ENCODE peak calls at places on chromosomes 16 and 17, in four cellular contexts. One of them, this sample, is unnamed.

GRCh38 chr17:40326014-40326831 is 17.2 kb downstream of the RARA start:
- ATAC-seq in left cardiac atrium: no peak
- ATAC-seq in activated naive CD4-positive, alpha-beta T cell treated with anti-CD3 and anti-CD28 coated beads, Interleukin-2, amount 50 U/mL, for 72 hours: no peak
- ATAC-seq in upper lobe of right lung: peak
- ATAC-seq in this sample: peak

GRCh38 chr16:86383488-86384262 is 126.7 kb upstream of the FOXF1 start:
- ATAC-seq in left cardiac atrium: peak
- ATAC-seq in activated naive CD4-positive, alpha-beta T cell treated with anti-CD3 and anti-CD28 coated beads, Interleukin-2, amount 50 U/mL, for 72 hours: no peak
- ATAC-seq in upper lobe of right lung: peak
- ATAC-seq in this sample: no peak

GRCh38 chr17:6554871-6555330 is 1.5 kb downstream of the PITPNM3 start:
- ATAC-seq in left cardiac atrium: no peak
- ATAC-seq in activated naive CD4-positive, alpha-beta T cell treated with anti-CD3 and anti-CD28 coated beads, Interleukin-2, amount 50 U/mL, for 72 hours: peak
- ATAC-seq in upper lobe of right lung: peak
- ATAC-seq in this sample: no peak

GRCh38 chr17:79114455-79115301 is 40.1 kb downstream of the ENGASE start:
- ATAC-seq in left cardiac atrium: peak
- ATAC-seq in activated naive CD4-positive, alpha-beta T cell treated with anti-CD3 and anti-CD28 coated beads, Interleukin-2, amount 50 U/mL, for 72 hours: no peak
- ATAC-seq in upper lobe of right lung: peak
- ATAC-seq in this sample: no peak

GRCh38 chr16:11232852-11233726 is 22.9 kb downstream of the SOCS1 start:
- ATAC-seq in left cardiac atrium: peak
- ATAC-seq in activated naive CD4-positive, alpha-beta T cell treated with anti-CD3 and anti-CD28 coated beads, Interleukin-2, amount 50 U/mL, for 72 hours: peak
- ATAC-seq in upper lobe of right lung: peak
- ATAC-seq in this sample: peak

GRCh38 chr17:75447951-75448856 is 8.2 kb upstream of the TMEM94 start:
- ATAC-seq in left cardiac atrium: no peak
- ATAC-seq in activated naive CD4-positive, alpha-beta T cell treated with anti-CD3 and anti-CD28 coated beads, Interleukin-2, amount 50 U/mL, for 72 hours: no peak
- ATAC-seq in upper lobe of right lung: no peak
- ATAC-seq in this sample: no peak

GRCh38 chr16:48105976-48106375 is 49.8 kb downstream of the ABCC12 start:
- ATAC-seq in left cardiac atrium: no peak
- ATAC-seq in activated naive CD4-positive, alpha-beta T cell treated with anti-CD3 and anti-CD28 coated beads, Interleukin-2, amount 50 U/mL, for 72 hours: no peak
- ATAC-seq in upper lobe of right lung: no peak
- ATAC-seq in this sample: no peak

GRCh38 chr17:42484304-42484703 is 25.6 kb downstream of the ATP6V0A1 start:
- ATAC-seq in left cardiac atrium: peak
- ATAC-seq in activated naive CD4-positive, alpha-beta T cell treated with anti-CD3 and anti-CD28 coated beads, Interleukin-2, amount 50 U/mL, for 72 hours: peak
- ATAC-seq in upper lobe of right lung: peak
- ATAC-seq in this sample: peak

GRCh38 chr16:6483634-6484033 is 849.0 kb upstream of the RBFOX1 start:
- ATAC-seq in left cardiac atrium: no peak
- ATAC-seq in activated naive CD4-positive, alpha-beta T cell treated with anti-CD3 and anti-CD28 coated beads, Interleukin-2, amount 50 U/mL, for 72 hours: no peak
- ATAC-seq in upper lobe of right lung: peak
- ATAC-seq in this sample: no peak

GRCh38 chr16:82713778-82714177 is 87.0 kb downstream of the CDH13 start:
- ATAC-seq in left cardiac atrium: no peak
- ATAC-seq in activated naive CD4-positive, alpha-beta T cell treated with anti-CD3 and anti-CD28 coated beads, Interleukin-2, amount 50 U/mL, for 72 hours: no peak
- ATAC-seq in upper lobe of right lung: peak
- ATAC-seq in this sample: no peak

GRCh38 chr17:10798910-10799309 is 5.0 kb downstream of the TMEM238L start:
- ATAC-seq in left cardiac atrium: no peak
- ATAC-seq in activated naive CD4-positive, alpha-beta T cell treated with anti-CD3 and anti-CD28 coated beads, Interleukin-2, amount 50 U/mL, for 72 hours: no peak
- ATAC-seq in upper lobe of right lung: no peak
- ATAC-seq in this sample: no peak

GRCh38 chr16:47917118-47917517 is 238.7 kb downstream of the ABCC12 start:
- ATAC-seq in left cardiac atrium: no peak
- ATAC-seq in activated naive CD4-positive, alpha-beta T cell treated with anti-CD3 and anti-CD28 coated beads, Interleukin-2, amount 50 U/mL, for 72 hours: no peak
- ATAC-seq in upper lobe of right lung: no peak
- ATAC-seq in this sample: no peak

GRCh38 chr16:25367773-25368172 is 110.1 kb upstream of the ZKSCAN2 start:
- ATAC-seq in left cardiac atrium: no peak
- ATAC-seq in activated naive CD4-positive, alpha-beta T cell treated with anti-CD3 and anti-CD28 coated beads, Interleukin-2, amount 50 U/mL, for 72 hours: no peak
- ATAC-seq in upper lobe of right lung: no peak
- ATAC-seq in this sample: no peak

GRCh38 chr17:80819422-80820164 is 172.0 kb upstream of the CHMP6 start:
- ATAC-seq in left cardiac atrium: no peak
- ATAC-seq in activated naive CD4-positive, alpha-beta T cell treated with anti-CD3 and anti-CD28 coated beads, Interleukin-2, amount 50 U/mL, for 72 hours: peak
- ATAC-seq in upper lobe of right lung: peak
- ATAC-seq in this sample: peak

GRCh38 chr16:8966781-8967436 is 3.2 kb upstream of the USP7 start:
- ATAC-seq in left cardiac atrium: no peak
- ATAC-seq in activated naive CD4-positive, alpha-beta T cell treated with anti-CD3 and anti-CD28 coated beads, Interleukin-2, amount 50 U/mL, for 72 hours: no peak
- ATAC-seq in upper lobe of right lung: peak
- ATAC-seq in this sample: no peak

GRCh38 chr17:2948721-2949468 is 114.5 kb downstream of the OR1D5 start:
- ATAC-seq in left cardiac atrium: no peak
- ATAC-seq in activated naive CD4-positive, alpha-beta T cell treated with anti-CD3 and anti-CD28 coated beads, Interleukin-2, amount 50 U/mL, for 72 hours: no peak
- ATAC-seq in upper lobe of right lung: no peak
- ATAC-seq in this sample: no peak

GRCh38 chr16:74608381-74608780 is 1.5 kb upstream of the GLG1 start:
- ATAC-seq in left cardiac atrium: no peak
- ATAC-seq in activated naive CD4-positive, alpha-beta T cell treated with anti-CD3 and anti-CD28 coated beads, Interleukin-2, amount 50 U/mL, for 72 hours: no peak
- ATAC-seq in upper lobe of right lung: no peak
- ATAC-seq in this sample: no peak

GRCh38 chr16:17431904-17432625 is 38.7 kb downstream of the XYLT1 start:
- ATAC-seq in left cardiac atrium: no peak
- ATAC-seq in activated naive CD4-positive, alpha-beta T cell treated with anti-CD3 and anti-CD28 coated beads, Interleukin-2, amount 50 U/mL, for 72 hours: no peak
- ATAC-seq in upper lobe of right lung: no peak
- ATAC-seq in this sample: no peak

GRCh38 chr17:57902800-57903759 is 52.1 kb downstream of the CUEDC1 start:
- ATAC-seq in left cardiac atrium: peak
- ATAC-seq in activated naive CD4-positive, alpha-beta T cell treated with anti-CD3 and anti-CD28 coated beads, Interleukin-2, amount 50 U/mL, for 72 hours: peak
- ATAC-seq in upper lobe of right lung: peak
- ATAC-seq in this sample: no peak

GRCh38 chr17:39225308-39225973 is at the start of gene STAC2:
- ATAC-seq in left cardiac atrium: peak
- ATAC-seq in activated naive CD4-positive, alpha-beta T cell treated with anti-CD3 and anti-CD28 coated beads, Interleukin-2, amount 50 U/mL, for 72 hours: peak
- ATAC-seq in upper lobe of right lung: no peak
- ATAC-seq in this sample: peak

GRCh38 chr17:32298298-32298697 is 32.7 kb downstream of the RHBDL3 start:
- ATAC-seq in left cardiac atrium: peak
- ATAC-seq in activated naive CD4-positive, alpha-beta T cell treated with anti-CD3 and anti-CD28 coated beads, Interleukin-2, amount 50 U/mL, for 72 hours: no peak
- ATAC-seq in upper lobe of right lung: peak
- ATAC-seq in this sample: no peak

GRCh38 chr16:57091200-57091989 is 988 bp upstream of the CPNE2 start:
- ATAC-seq in left cardiac atrium: peak
- ATAC-seq in activated naive CD4-positive, alpha-beta T cell treated with anti-CD3 and anti-CD28 coated beads, Interleukin-2, amount 50 U/mL, for 72 hours: no peak
- ATAC-seq in upper lobe of right lung: peak
- ATAC-seq in this sample: no peak

GRCh38 chr16:66408181-66409048 is 18.7 kb upstream of the BEAN1 start:
- ATAC-seq in left cardiac atrium: peak
- ATAC-seq in activated naive CD4-positive, alpha-beta T cell treated with anti-CD3 and anti-CD28 coated beads, Interleukin-2, amount 50 U/mL, for 72 hours: peak
- ATAC-seq in upper lobe of right lung: peak
- ATAC-seq in this sample: peak

GRCh38 chr17:3002538-3003301 is 60.7 kb downstream of the OR1D5 start:
- ATAC-seq in left cardiac atrium: no peak
- ATAC-seq in activated naive CD4-positive, alpha-beta T cell treated with anti-CD3 and anti-CD28 coated beads, Interleukin-2, amount 50 U/mL, for 72 hours: no peak
- ATAC-seq in upper lobe of right lung: peak
- ATAC-seq in this sample: peak

GRCh38 chr17:7042507-7043194 is 1.2 kb downstream of the SLC16A11 start:
- ATAC-seq in left cardiac atrium: peak
- ATAC-seq in activated naive CD4-positive, alpha-beta T cell treated with anti-CD3 and anti-CD28 coated beads, Interleukin-2, amount 50 U/mL, for 72 hours: peak
- ATAC-seq in upper lobe of right lung: no peak
- ATAC-seq in this sample: no peak

GRCh38 chr16:85551319-85551978 is 61.7 kb upstream of the GSE1 start:
- ATAC-seq in left cardiac atrium: no peak
- ATAC-seq in activated naive CD4-positive, alpha-beta T cell treated with anti-CD3 and anti-CD28 coated beads, Interleukin-2, amount 50 U/mL, for 72 hours: no peak
- ATAC-seq in upper lobe of right lung: no peak
- ATAC-seq in this sample: no peak

GRCh38 chr16:67697407-67697806 is 21.7 kb downstream of the GFOD2 start:
- ATAC-seq in left cardiac atrium: no peak
- ATAC-seq in activated naive CD4-positive, alpha-beta T cell treated with anti-CD3 and anti-CD28 coated beads, Interleukin-2, amount 50 U/mL, for 72 hours: no peak
- ATAC-seq in upper lobe of right lung: peak
- ATAC-seq in this sample: no peak

GRCh38 chr16:11047057-11047456 is 102.7 kb downstream of the CLEC16A start:
- ATAC-seq in left cardiac atrium: no peak
- ATAC-seq in activated naive CD4-positive, alpha-beta T cell treated with anti-CD3 and anti-CD28 coated beads, Interleukin-2, amount 50 U/mL, for 72 hours: no peak
- ATAC-seq in upper lobe of right lung: no peak
- ATAC-seq in this sample: no peak

GRCh38 chr16:78916928-78917545 is 683.5 kb downstream of the MAF start:
- ATAC-seq in left cardiac atrium: no peak
- ATAC-seq in activated naive CD4-positive, alpha-beta T cell treated with anti-CD3 and anti-CD28 coated beads, Interleukin-2, amount 50 U/mL, for 72 hours: peak
- ATAC-seq in upper lobe of right lung: no peak
- ATAC-seq in this sample: peak

GRCh38 chr17:8392674-8393469 is 4.8 kb downstream of the RNF222 start:
- ATAC-seq in left cardiac atrium: peak
- ATAC-seq in activated naive CD4-positive, alpha-beta T cell treated with anti-CD3 and anti-CD28 coated beads, Interleukin-2, amount 50 U/mL, for 72 hours: no peak
- ATAC-seq in upper lobe of right lung: peak
- ATAC-seq in this sample: no peak

GRCh38 chr17:10827898-10828552 is 9.9 kb downstream of the PIRT start:
- ATAC-seq in left cardiac atrium: no peak
- ATAC-seq in activated naive CD4-positive, alpha-beta T cell treated with anti-CD3 and anti-CD28 coated beads, Interleukin-2, amount 50 U/mL, for 72 hours: no peak
- ATAC-seq in upper lobe of right lung: no peak
- ATAC-seq in this sample: no peak

This sample was measured in activated CD4-positive, CD25-positive, alpha-beta regulatory T cell treated with anti-CD3 and anti-CD28 coated beads, Interleukin-2, amount 50 U/mL, for 24 hours.